ENCODE peak calls at places on chromosomes 3 and 15, in nine cellular contexts. H is naive thymus-derived CD8-positive, alpha-beta T cell; R is GM12891; J is activated T-cell treated with anti-CD3 and anti-CD28 coated beads, Interleukin-2, amount 50 U/mL, for 72 hours; B is NCI-H1105 treated with DMSO at 0.1 percent for 48 hours; F is RCC 7860; G is ureter; K is mucosa of gallbladder; P is stimulated activated CD8-positive, alpha-beta memory T cell treated with anti-CD3 and anti-CD28 coated beads, Interleukin-15, amount 100 ng/mL, for 24 hours. C is an unnamed sample.

GRCh38 chr15:48153526-48153925 is 24.6 kb downstream of the MYEF2 start:
- DNase-seq in P (no peak), R (no peak), J (no peak), K (no peak), B (no peak), H (no peak), F (no peak), G (no peak), C (no peak)

GRCh38 chr15:37765809-37766208 is 168.6 kb upstream of the TMCO5A start:
- DNase-seq in G (no peak), H (no peak), J (no peak), B (peak; percentile 17), K (peak; percentile 77), R (no peak), F (no peak), P (no peak), C (peak; percentile 88)

GRCh38 chr3:99365396-99365795 is 273.0 kb upstream of the COL8A1 start:
- DNase-seq in G (no peak), J (no peak), R (no peak), P (no peak), B (no peak), F (no peak), K (no peak), H (no peak), C (no peak)

GRCh38 chr3:2870714-2871353 is 239.3 kb downstream of the IL5RA start:
- DNase-seq in F (no peak), P (no peak), B (no peak), K (peak; percentile 16), H (no peak), J (no peak), R (no peak), G (no peak), C (peak; percentile 27)

GRCh38 chr3:42094128-42094527 is 3.0 kb downstream of the TRAK1 start:
- DNase-seq in H (no peak), P (no peak), K (no peak), F (no peak), R (no peak), B (no peak), G (no peak), J (no peak), C (no peak)

GRCh38 chr3:8824238-8824637 is 54.8 kb upstream of the OXTR start:
- DNase-seq in G (no peak), R (no peak), J (no peak), P (no peak), H (no peak), F (no peak), B (no peak), K (no peak), C (no peak)

GRCh38 chr3:58880182-58880581 is 169.6 kb downstream of the CFAP20DC start:
- DNase-seq in J (no peak), P (no peak), R (no peak), B (no peak), G (no peak), H (no peak), K (no peak), F (no peak), C (no peak)

GRCh38 chr3:87082806-87083440 is 92.0 kb upstream of the VGLL3 start:
- DNase-seq in G (peak; percentile 49), K (peak; percentile 24), F (peak; percentile 14), H (no peak), R (peak; percentile 8), B (peak; percentile 49), P (no peak), J (peak; percentile 4), C (peak; percentile 79)

GRCh38 chr15:79812536-79812935 is 84.3 kb downstream of the MTHFS start:
- DNase-seq in K (no peak), F (no peak), R (no peak), B (no peak), P (no peak), J (no peak), H (no peak), G (no peak), C (no peak)

GRCh38 chr3:46713048-46713897 is 4.4 kb downstream of the PRSS50 start:
- DNase-seq in B (no peak), R (no peak), F (no peak), P (no peak), H (no peak), K (no peak), G (peak; percentile 34), J (no peak), C (no peak)

GRCh38 chr3:52939600-52939999 is 42.3 kb upstream of the STIMATE start:
- DNase-seq in B (no peak), R (no peak), K (no peak), G (no peak), J (no peak), F (no peak), H (no peak), P (no peak), C (no peak)

GRCh38 chr3:171772427-171773056 is 37.7 kb downstream of the PLD1 start:
- DNase-seq in B (peak; percentile 79), J (peak; percentile 51), F (peak; percentile 54), H (peak; percentile 47), K (peak; percentile 72), G (peak; percentile 68), P (no peak), R (peak; percentile 10), C (peak; percentile 84)

GRCh38 chr3:66715806-66716205 is 215.0 kb upstream of the LRIG1 start:
- DNase-seq in F (no peak), H (no peak), R (no peak), G (no peak), K (no peak), B (no peak), P (no peak), J (no peak), C (no peak)

GRCh38 chr3:57572096-57572495 is 16.0 kb downstream of the PDE12 start:
- DNase-seq in R (no peak), P (no peak), H (no peak), K (no peak), F (no peak), J (no peak), G (no peak), B (no peak), C (no peak)

GRCh38 chr3:161415506-161416231 is 44.4 kb upstream of the SPTSSB start:
- DNase-seq in K (no peak), H (no peak), F (no peak), J (no peak), R (no peak), B (no peak), P (no peak), G (no peak), C (peak; percentile 49)